ENCODE peak calls at places on chromosomes 1 and 21, in five cellular contexts. H is keratinocyte, F is GM23248, P is ovary, R is thoracic aorta. A is an unnamed sample. For H3K36me3 and H3K27me3, the result is how much of the 10 kb centered on the place peaks cover.

GRCh38 chr1:154325583-154326545 is 539 bp downstream of the ATP8B2 start:
- DNase-seq in P (peak), F (peak), H (peak), R (peak), A (peak)

GRCh38 chr1:224378855-224379631 is 22.4 kb downstream of the CNIH4 start:
- DNase-seq in H (no peak), F (no peak), R (no peak), P (no peak), A (no peak)

GRCh38 chr1:216682694-216683243 is 40.5 kb downstream of the ESRRG start:
- DNase-seq in H (no peak), F (no peak), R (no peak), P (no peak), A (no peak)

GRCh38 chr1:179447489-179447888 is 81.7 kb downstream of the AXDND1 start:
- DNase-seq in P (no peak), H (no peak), F (peak), R (no peak), A (no peak)

GRCh38 chr1:204445860-204446412 is 34.3 kb upstream of the PPP1R15B start:
- DNase-seq in R (no peak), F (peak), H (no peak), P (no peak), A (no peak)

GRCh38 chr1:66231162-66232077 is 302.5 kb upstream of the SGIP1 start:
- DNase-seq in R (no peak), H (no peak), F (peak), P (no peak), A (peak)

GRCh38 chr1:10755977-10756521 is 40.4 kb downstream of the CASZ1 start:
- DNase-seq in F (peak), P (peak), H (no peak), R (no peak), A (peak)

GRCh38 chr1:113871597-113872113 is at the start of gene PTPN22:
- DNase-seq in H (peak), F (peak), R (no peak), P (no peak), A (no peak)

GRCh38 chr1:67577646-67578045 is 107.4 kb upstream of the GADD45A start:
- DNase-seq in F (no peak), R (no peak), P (no peak), H (no peak), A (no peak)

GRCh38 chr1:178528219-178528962 is 15.5 kb downstream of the TEX35 start:
- DNase-seq in F (no peak), P (no peak), H (no peak), R (no peak), A (no peak)

GRCh38 chr1:159870704-159871103 is 8.2 kb upstream of the VSIG8 start:
- DNase-seq in F (no peak), H (no peak), R (no peak), P (no peak), A (no peak)

GRCh38 chr21:38219049-38219628 is 37.7 kb upstream of the KCNJ15 start:
- DNase-seq in H (peak), F (peak), P (peak), R (peak), A (no peak)

GRCh38 chr1:88731475-88731874 is 47.4 kb downstream of the PKN2 start:
- DNase-seq in H (no peak), R (no peak), P (no peak), F (peak), A (no peak)

GRCh38 chr1:8540266-8540926 is 222.5 kb downstream of the SLC45A1 start:
- DNase-seq in F (peak), R (no peak), P (no peak), H (no peak), A (peak)

GRCh38 chr21:43598416-43599120 is 60.7 kb downstream of the HSF2BP start:
- DNase-seq in F (peak), H (no peak), R (no peak), P (no peak), A (no peak)

GRCh38 chr1:162892916-162893714 is 32.1 kb upstream of the CCDC190 start:
- DNase-seq in R (no peak), F (peak), P (no peak), H (no peak), A (no peak)

GRCh38 chr21:31326478-31327247 is 17.4 kb downstream of the TIAM1 start:
- DNase-seq in P (no peak), R (no peak), H (no peak), F (peak), A (no peak)

GRCh38 chr1:218339267-218339831 is 5.8 kb upstream of the TGFB2 start:
- DNase-seq in H (no peak), R (no peak), F (peak), P (no peak), A (no peak)

GRCh38 chr1:25837253-25837875 is 17.6 kb downstream of the MTFR1L start:
- DNase-seq in R (no peak), F (peak), H (no peak), P (no peak), A (no peak)

GRCh38 chr1:205229399-205229861 is 1.7 kb downstream of the TMCC2 start:
- DNase-seq in F (peak), R (no peak), H (no peak), P (peak), A (no peak)

GRCh38 chr1:228337711-228338520 is 68.7 kb downstream of the TRIM11 start:
- DNase-seq in F (no peak), R (no peak), P (peak), H (no peak), A (no peak)

GRCh38 chr1:201072149-201072548 is 40.1 kb downstream of the CACNA1S start:
- DNase-seq in R (no peak), F (peak), H (peak), P (no peak), A (no peak)

GRCh38 chr1:201077736-201078135 is 34.5 kb downstream of the CACNA1S start:
- DNase-seq in H (no peak), P (no peak), F (no peak), R (no peak), A (no peak)

GRCh38 chr1:201076036-201076435 is 36.2 kb downstream of the CACNA1S start:
- DNase-seq in H (no peak), P (no peak), R (no peak), F (no peak), A (no peak)

GRCh38 chr1:201072922-201073321 is 39.3 kb downstream of the CACNA1S start:
- DNase-seq in R (no peak), P (no peak), H (no peak), F (no peak), A (no peak)

GRCh38 chr1:201074018-201074417 is 38.2 kb downstream of the CACNA1S start:
- DNase-seq in H (peak), F (no peak), P (no peak), R (no peak), A (no peak)
- H3K4me3 ChIP-seq in H (no peak), F (no peak), P (no peak), R (no peak), A (no peak)

DNA sequence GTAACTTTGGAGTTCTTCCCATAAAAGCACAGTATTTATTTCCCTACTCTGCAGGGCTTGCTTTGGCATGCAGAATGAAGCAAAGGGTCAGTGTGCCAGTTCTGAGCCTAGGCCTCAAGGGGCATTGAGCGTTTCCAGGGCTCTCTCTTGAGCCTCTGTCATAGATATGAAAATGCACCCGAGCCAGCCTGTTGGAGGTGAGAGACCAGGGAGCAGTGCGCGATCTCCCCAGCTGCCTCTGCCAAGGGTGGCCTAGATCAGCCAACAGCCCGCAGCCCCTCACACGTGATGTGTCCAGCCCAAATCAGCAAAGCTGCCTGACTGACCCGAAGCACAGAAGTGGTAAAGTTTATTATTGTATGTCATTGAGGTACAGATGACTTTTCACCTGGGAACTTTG is 63.7 kb downstream of the TENT5C start:
- DNase-seq in R (no peak), P (no peak), H (no peak), F (no peak), A (no peak)
- H3K36me3 ChIP-seq in R (under half), P (under half), H (under half), F (under half), A (under half)

DNA sequence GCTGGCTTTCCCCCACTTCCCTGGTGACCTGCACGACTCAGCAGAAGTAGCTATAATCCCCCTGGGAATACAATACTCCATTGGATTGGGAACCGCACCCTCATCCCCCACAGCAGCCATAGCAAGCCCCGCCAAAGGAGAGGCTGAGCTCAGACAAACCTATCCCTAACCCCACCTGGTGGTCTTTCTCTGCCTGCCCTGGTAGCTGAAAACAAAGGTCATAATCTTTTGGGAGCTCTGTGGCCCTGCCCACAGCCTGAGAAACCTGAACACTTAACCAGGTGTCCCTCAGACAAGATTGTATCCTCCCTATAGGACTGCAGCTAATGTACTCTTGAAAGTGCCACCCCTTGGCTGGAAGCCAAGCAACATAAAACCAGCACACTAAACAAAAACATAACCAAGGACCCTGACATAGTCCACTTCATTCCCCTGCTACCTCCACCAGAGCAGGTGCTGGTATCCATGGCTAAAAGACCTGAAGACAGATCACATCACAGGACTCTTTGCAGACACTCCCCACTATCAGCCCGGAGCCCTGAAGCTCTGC is 71.6 kb upstream of the RUNX1 start:
- DNase-seq in P (no peak), R (no peak), H (no peak), F (no peak), A (no peak)
- H3K27me3 ChIP-seq in P (under half), R (under half), H (under half), F (under half), A (under half)

GRCh38 chr1:171103862-171104261 is 13.2 kb downstream of the FMO3 start:
- DNase-seq in P (no peak), H (no peak), F (no peak), R (no peak), A (no peak)
- H3K4me3 ChIP-seq in P (no peak), H (no peak), F (no peak), R (no peak), A (no peak)

DNA sequence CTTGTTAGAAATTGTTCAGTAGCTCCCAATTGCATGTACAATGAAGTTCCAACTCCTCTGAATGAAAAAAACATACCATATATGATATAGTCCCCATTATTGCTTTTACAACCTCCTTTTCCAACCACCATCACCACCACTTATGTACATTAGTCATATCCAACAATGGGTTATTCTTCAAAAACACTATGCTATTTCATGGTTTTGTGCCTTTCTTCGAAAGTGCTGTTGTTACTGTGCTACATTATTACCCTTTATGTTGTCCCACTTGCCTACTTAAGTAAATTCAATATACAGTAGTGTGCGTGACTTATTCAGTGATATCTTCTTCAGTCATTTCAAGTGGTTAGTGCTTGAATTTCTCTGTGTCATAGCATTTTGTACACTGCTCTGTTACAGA is 105.4 kb downstream of the ASH1L start:
- DNase-seq in F (no peak), P (no peak), R (no peak), H (no peak), A (no peak)
- H3K36me3 ChIP-seq in F (under half), P (under half), R (under half), H (under half), A (under half)

GRCh38 chr1:30844631-30845030 is 63.9 kb downstream of the SDC3 start:
- DNase-seq in F (no peak), R (no peak), H (no peak), P (no peak), A (no peak)

GRCh38 chr1:30840904-30841598 is 67.5 kb downstream of the SDC3 start:
- DNase-seq in F (no peak), P (no peak), H (no peak), R (no peak), A (no peak)

GRCh38 chr1:30839827-30840359 is 68.7 kb downstream of the SDC3 start:
- DNase-seq in H (no peak), P (no peak), F (no peak), R (no peak), A (no peak)

GRCh38 chr1:30845237-30845636 is 63.3 kb downstream of the SDC3 start:
- DNase-seq in F (no peak), P (no peak), H (no peak), R (no peak), A (no peak)

GRCh38 chr1:30842698-30843354 is 65.7 kb downstream of the SDC3 start:
- DNase-seq in R (no peak), P (no peak), H (no peak), F (no peak), A (no peak)
- H3K27me3 ChIP-seq in R (under half), P (under half), H (half or more), F (under half), A (under half)

GRCh38 chr1:197917813-197918646 is 858 bp downstream of the LHX9 start:
- DNase-seq in F (peak), R (no peak), H (no peak), P (peak), A (no peak)
- H3K4me3 ChIP-seq in F (peak), R (peak), H (peak), P (peak), A (no peak)

DNA sequence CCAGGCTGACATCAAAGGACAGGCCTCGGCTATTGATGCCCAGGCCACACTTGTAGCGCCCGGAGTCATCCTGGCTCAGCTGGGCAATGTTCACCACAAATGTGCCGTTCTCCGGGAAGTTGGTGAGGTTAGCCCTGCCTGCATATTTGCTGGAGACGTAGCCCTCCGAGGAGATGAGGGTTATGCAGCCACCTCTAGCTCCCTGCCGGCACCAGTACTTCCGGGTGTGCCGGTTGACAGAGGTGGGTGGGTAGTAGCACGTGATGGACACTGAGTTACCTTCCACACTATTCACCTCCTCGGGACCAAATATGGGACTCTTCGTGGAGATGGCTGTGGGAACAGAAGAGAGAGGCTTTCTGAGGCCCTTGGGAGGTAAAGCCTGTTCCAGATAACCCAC is 7.1 kb downstream of the PIGR start:
- DNase-seq in P (no peak), H (no peak), F (no peak), R (no peak), A (no peak)
- H3K36me3 ChIP-seq in P (under half), H (under half), F (under half), R (under half), A (under half)

DNA sequence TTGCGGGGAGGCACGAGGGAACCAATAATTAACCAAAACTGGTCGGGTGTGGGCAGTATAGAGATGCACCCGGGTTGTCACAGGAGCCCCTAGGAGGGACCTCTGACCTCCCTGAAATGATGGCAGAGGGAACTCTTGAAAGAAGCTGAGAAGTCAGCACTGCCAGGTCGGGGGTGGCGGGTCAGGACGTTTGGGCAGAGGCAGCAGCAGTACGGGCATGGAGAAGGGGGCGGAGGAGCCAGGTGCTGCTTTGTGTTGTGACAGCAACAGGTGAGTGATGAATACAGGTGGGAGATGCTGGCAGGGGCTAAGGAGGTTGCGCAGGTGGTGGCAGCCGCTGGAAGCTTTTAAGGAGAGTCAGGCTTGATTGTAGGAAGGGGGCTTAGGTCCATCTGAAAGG is 11.7 kb downstream of the TNFRSF1B start:
- DNase-seq in H (no peak), P (no peak), F (no peak), R (no peak), A (no peak)
- H3K27me3 ChIP-seq in H (under half), P (under half), F (under half), R (under half), A (under half)

A was measured in kidney epithelial cell.